ENCODE peak calls at places on chromosomes 3 and 15, in nine cellular contexts. S is tibial artery; A is fibroblast of lung; B is right lobe of liver; G is CD4-positive, alpha-beta memory T cell; E is mesendoderm; N is CD8-positive, alpha-beta T cell; T is A549; Y is stomach. L is an unnamed sample.

GRCh38 chr3:22012471-22012870 is 261.5 kb upstream of the ZNF385D start:
- DNase-seq in N (no peak), G (no peak), B (no peak), Y (no peak), E (peak), T (no peak), A (peak), S (no peak), L (no peak)

GRCh38 chr3:63679181-63679580 is 26.7 kb downstream of the SNTN start:
- DNase-seq in G (no peak), S (no peak), A (no peak), E (no peak), T (no peak), B (no peak), Y (no peak), N (no peak), L (no peak)

GRCh38 chr3:161322781-161323568 is 48.3 kb downstream of the SPTSSB start:
- DNase-seq in B (no peak), E (no peak), N (no peak), G (no peak), S (no peak), A (no peak), T (no peak), Y (no peak), L (no peak)

GRCh38 chr3:163218336-163218735 is 1721.7 kb downstream of the OTOL1 start:
- DNase-seq in T (no peak), B (no peak), G (no peak), Y (no peak), N (no peak), S (no peak), A (no peak), E (no peak), L (no peak)

GRCh38 chr3:183182073-183182472 is 19.5 kb upstream of the LAMP3 start:
- DNase-seq in E (no peak), G (no peak), N (no peak), Y (no peak), T (no peak), B (no peak), A (no peak), S (no peak), L (no peak)

GRCh38 chr3:12184541-12184940 is 25.8 kb upstream of the TIMP4 start:
- DNase-seq in E (no peak), N (no peak), T (no peak), S (no peak), G (no peak), A (no peak), B (no peak), Y (no peak), L (no peak)

GRCh38 chr3:78857494-78858111 is 910.2 kb downstream of the ROBO1 start:
- DNase-seq in T (no peak), E (no peak), N (no peak), S (no peak), B (no peak), Y (no peak), A (no peak), G (no peak), L (no peak)

GRCh38 chr15:50685976-50686467 is 575 bp downstream of the TRPM7 start:
- DNase-seq in S (peak), N (peak), T (peak), B (peak), E (peak), G (peak), A (peak), Y (peak), L (peak)

GRCh38 chr3:88626426-88627120 is 476.8 kb downstream of the C3orf38 start:
- DNase-seq in A (no peak), N (no peak), Y (no peak), S (no peak), G (no peak), E (no peak), T (no peak), B (no peak), L (no peak)

GRCh38 chr3:129453732-129454131 is 13.7 kb downstream of the IFT122 start:
- DNase-seq in Y (no peak), A (peak), N (no peak), S (no peak), E (no peak), B (no peak), T (no peak), G (no peak), L (no peak)

GRCh38 chr15:40340038-40340739 is 550 bp downstream of the CCDC9B start:
- DNase-seq in G (no peak), E (no peak), S (peak), T (no peak), Y (peak), N (no peak), A (peak), B (peak), L (peak)

GRCh38 chr3:134427400-134428111 is 53.3 kb upstream of the AMOTL2 start:
- DNase-seq in E (peak), A (peak), S (peak), N (no peak), G (no peak), T (peak), B (no peak), Y (no peak), L (no peak)

GRCh38 chr3:108406063-108406660 is 104.2 kb downstream of the MYH15 start:
- DNase-seq in A (peak), B (no peak), E (no peak), G (no peak), S (no peak), N (no peak), Y (no peak), T (no peak), L (no peak)

GRCh38 chr3:16378920-16379319 is 113.9 kb downstream of the OXNAD1 start:
- DNase-seq in A (peak), G (no peak), B (no peak), E (no peak), T (no peak), S (no peak), N (no peak), Y (no peak), L (no peak)

GRCh38 chr3:100105536-100105935 is 8.8 kb downstream of the FILIP1L start:
- DNase-seq in A (no peak), N (no peak), S (no peak), T (no peak), G (no peak), B (no peak), E (no peak), Y (no peak), L (no peak)

GRCh38 chr3:125622381-125622788 is 27.1 kb upstream of the OSBPL11 start:
- DNase-seq in T (no peak), A (no peak), N (no peak), G (no peak), S (peak), B (peak), E (no peak), Y (no peak), L (peak)

GRCh38 chr3:169323580-169324453 is 339.7 kb downstream of the MECOM start:
- DNase-seq in B (no peak), E (peak), T (no peak), G (no peak), Y (no peak), A (peak), N (no peak), S (no peak), L (peak)

GRCh38 chr15:63999177-63999576 is 47.1 kb downstream of the DAPK2 start:
- DNase-seq in E (no peak), B (no peak), S (no peak), Y (no peak), G (no peak), T (no peak), N (no peak), A (peak), L (no peak)

GRCh38 chr3:23079976-23080375 is 123.2 kb upstream of the UBE2E2 start:
- DNase-seq in S (no peak), Y (no peak), T (peak), A (peak), G (no peak), B (no peak), N (no peak), E (no peak), L (no peak)

GRCh38 chr3:195750797-195751520 is 30.2 kb downstream of the MUC20 start:
- DNase-seq in S (no peak), Y (no peak), G (no peak), T (no peak), A (no peak), E (no peak), B (no peak), N (no peak), L (no peak)

GRCh38 chr15:82810863-82811421 is 1.5 kb downstream of the WHAMM start:
- DNase-seq in E (no peak), T (no peak), S (no peak), A (no peak), Y (no peak), G (peak), B (no peak), N (peak), L (no peak)

GRCh38 chr15:89680282-89680873 is 1.2 kb upstream of the PLIN1 start:
- DNase-seq in Y (peak), G (no peak), N (no peak), E (no peak), B (peak), S (peak), T (no peak), A (peak), L (peak)

GRCh38 chr3:175266478-175266877 is 407.3 kb downstream of the NAALADL2 start:
- DNase-seq in B (no peak), A (peak), E (no peak), Y (no peak), G (no peak), N (no peak), T (no peak), S (no peak), L (no peak)

GRCh38 chr3:181454451-181455027 is 257.2 kb upstream of the SOX2 start:
- DNase-seq in S (no peak), T (no peak), A (no peak), E (peak), G (no peak), N (no peak), Y (no peak), B (no peak), L (no peak)

GRCh38 chr3:112741956-112742355 is 101.0 kb upstream of the CCDC80 start:
- DNase-seq in Y (no peak), A (no peak), G (no peak), E (no peak), T (no peak), S (no peak), N (no peak), B (no peak), L (no peak)

GRCh38 chr3:187745201-187746058 is at the start of gene BCL6:
- DNase-seq in A (peak), S (peak), E (peak), N (peak), G (peak), T (peak), B (peak), Y (peak), L (peak)

GRCh38 chr3:151774235-151774634 is 39.7 kb upstream of the AADAC start:
- DNase-seq in T (no peak), Y (no peak), S (no peak), N (no peak), A (no peak), E (no peak), G (no peak), B (no peak), L (no peak)

GRCh38 chr3:123656691-123657090 is 71.8 kb upstream of the HACD2 start:
- DNase-seq in N (no peak), G (no peak), A (no peak), B (no peak), Y (no peak), T (no peak), E (peak), S (no peak), L (no peak)

GRCh38 chr3:110755345-110755744 is 316.3 kb upstream of the NECTIN3 start:
- DNase-seq in T (no peak), N (no peak), E (no peak), S (no peak), Y (no peak), G (no peak), A (no peak), B (no peak), L (no peak)

GRCh38 chr3:98110191-98110908 is 20.2 kb upstream of the OR5H1 start:
- DNase-seq in N (no peak), A (no peak), Y (no peak), B (no peak), E (peak), S (no peak), G (no peak), T (no peak), L (no peak)

GRCh38 chr15:66389859-66390382 is 3.2 kb downstream of the MAP2K1 start:
- DNase-seq in S (no peak), E (no peak), N (no peak), G (no peak), T (no peak), Y (no peak), B (no peak), A (no peak), L (no peak)

GRCh38 chr3:88133711-88134263 is 16.0 kb upstream of the C3orf38 start:
- DNase-seq in B (no peak), N (no peak), T (no peak), G (no peak), E (no peak), S (no peak), Y (no peak), A (no peak), L (no peak)

GRCh38 chr15:57861039-57861638 is 154.6 kb downstream of the POLR2M start:
- DNase-seq in B (no peak), Y (no peak), E (peak), N (peak), S (no peak), A (peak), T (peak), G (peak), L (no peak)

GRCh38 chr3:94735354-94735753 is 672.5 kb downstream of the NSUN3 start:
- DNase-seq in A (no peak), T (no peak), Y (no peak), G (no peak), S (no peak), B (no peak), N (no peak), E (no peak), L (no peak)

GRCh38 chr15:60546764-60547163 is 67.8 kb upstream of the ICE2 start:
- DNase-seq in T (no peak), Y (no peak), S (no peak), B (no peak), E (no peak), G (peak), N (peak), A (no peak), L (no peak)

GRCh38 chr15:45288947-45289346 is 36.9 kb downstream of the SLC28A2 start:
- DNase-seq in G (no peak), T (no peak), B (no peak), N (no peak), S (no peak), Y (no peak), A (no peak), E (no peak), L (no peak)
- H3K27ac ChIP-seq in G (no peak), T (no peak), B (no peak), N (no peak), S (no peak), Y (no peak), A (no peak), E (no peak), L (no peak)

DNA sequence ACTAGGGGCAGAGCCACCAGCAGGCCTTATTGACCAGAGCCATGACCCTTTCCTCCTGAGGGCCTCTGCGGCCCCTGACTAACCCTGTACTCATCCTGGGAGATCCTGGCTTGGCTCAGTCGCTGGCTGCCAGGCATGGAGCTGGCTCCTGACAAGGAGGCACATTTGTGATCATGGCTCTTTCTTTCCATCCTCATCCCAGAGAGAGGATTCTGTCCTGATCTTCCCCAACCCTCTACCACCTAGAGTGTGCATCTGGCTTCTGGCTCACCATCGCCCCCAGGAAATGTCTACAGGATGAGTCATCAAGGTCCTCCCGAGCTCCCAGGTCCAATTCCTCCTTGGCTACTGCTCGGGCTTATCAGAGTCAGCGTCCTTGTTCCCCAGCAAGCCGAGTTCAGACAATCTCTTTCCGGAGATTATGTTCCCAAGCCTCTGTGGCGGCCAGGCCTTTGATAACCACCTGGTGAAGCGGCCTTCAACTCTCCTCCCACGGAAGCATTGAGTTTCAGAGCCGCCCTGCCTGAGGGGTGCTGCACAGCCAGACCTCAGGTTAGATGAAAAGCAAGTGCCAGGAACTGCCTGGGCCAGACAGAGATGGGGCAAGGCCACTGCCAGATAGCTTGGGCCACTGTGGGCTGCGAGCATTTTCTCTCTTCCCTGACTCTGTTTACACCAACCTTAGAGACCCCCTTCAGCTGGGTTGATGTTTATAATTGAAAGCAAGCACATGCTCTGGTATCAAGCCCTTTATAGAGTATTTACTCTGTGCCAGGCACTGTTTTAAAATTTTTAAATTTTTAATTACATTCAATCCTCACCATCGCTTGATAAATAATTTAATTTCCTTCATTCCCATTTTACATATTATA is 44.3 kb upstream of the MRPS22 start:
- DNase-seq in Y (peak), S (no peak), G (no peak), T (peak), E (peak), N (no peak), B (no peak), A (peak), L (no peak)
- H3K27ac ChIP-seq in Y (no peak), S (no peak), G (no peak), T (peak), E (no peak), N (no peak), B (no peak), A (peak), L (no peak)

DNA sequence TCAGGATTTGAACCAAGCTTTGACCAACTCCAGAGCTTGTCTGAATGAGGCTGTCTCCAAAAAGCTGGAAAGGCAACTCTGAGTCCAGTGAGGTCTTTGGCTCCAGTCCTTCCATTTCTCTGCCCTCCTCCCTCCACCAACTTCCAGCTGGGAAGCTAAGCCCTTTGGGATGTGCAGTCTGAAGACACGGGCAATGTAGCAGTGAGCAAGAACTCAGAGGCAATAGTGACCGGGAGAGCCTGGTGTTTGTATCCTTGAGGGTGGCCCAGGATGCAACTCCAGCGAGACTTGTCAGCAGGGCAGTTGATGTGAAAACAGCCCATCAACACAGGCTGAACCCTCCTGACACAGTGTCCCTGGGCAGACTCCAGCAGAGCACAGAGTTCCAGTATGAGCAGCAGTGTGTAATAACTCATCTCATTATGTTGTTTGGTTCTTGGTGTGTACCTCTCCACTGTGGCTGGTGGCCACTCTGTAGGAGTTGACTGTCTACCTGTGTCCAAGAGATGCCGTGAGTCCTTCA is 6.7 kb downstream of the CDCP1 start:
- DNase-seq in S (no peak), B (no peak), A (peak), N (no peak), G (no peak), E (no peak), T (no peak), Y (no peak), L (no peak)
- H3K27ac ChIP-seq in S (no peak), B (no peak), A (peak), N (no peak), G (no peak), E (no peak), T (peak), Y (peak), L (no peak)

DNA sequence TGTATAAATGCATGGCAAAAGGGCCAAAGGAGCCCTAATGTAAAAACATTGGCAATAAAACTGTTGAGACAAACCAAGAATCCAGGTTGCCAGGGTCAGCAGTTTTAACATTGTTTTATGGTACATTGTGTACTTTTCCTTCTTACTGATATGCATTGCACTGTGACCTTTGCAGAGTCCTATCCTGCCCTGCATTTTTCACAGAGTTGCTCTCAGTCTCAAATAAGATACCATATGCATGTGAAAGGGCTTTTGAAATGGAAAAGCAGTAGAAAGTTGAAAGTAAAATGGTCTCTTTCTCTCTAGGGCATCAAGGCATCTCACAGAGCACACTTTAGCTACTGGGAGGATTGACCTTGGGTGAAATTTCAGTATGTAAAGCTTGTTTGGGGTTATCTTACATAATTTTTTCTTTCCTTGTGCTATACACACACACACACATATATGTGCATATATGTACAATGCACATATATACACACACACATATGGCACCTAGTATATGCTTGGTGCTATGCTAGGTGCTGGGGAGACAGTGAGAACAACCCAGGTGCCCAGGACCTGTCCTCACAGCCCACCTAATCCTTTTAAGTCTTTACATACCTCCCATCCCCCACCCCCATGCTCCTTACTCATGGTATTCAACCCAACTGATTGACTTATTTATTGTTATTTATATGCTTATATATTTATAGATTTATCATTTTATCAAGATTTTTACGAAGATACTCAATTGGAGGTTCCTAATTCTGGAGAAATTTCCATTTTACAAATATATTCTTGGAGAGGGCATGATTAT is 1.2 kb upstream of the PPP2R3A start:
- DNase-seq in Y (no peak), E (no peak), G (no peak), B (no peak), A (no peak), T (no peak), S (no peak), N (no peak), L (no peak)
- H3K27ac ChIP-seq in Y (peak), E (no peak), G (no peak), B (no peak), A (no peak), T (no peak), S (peak), N (no peak), L (no peak)